ENCODE peak calls at places on chromosomes 1 and 21, in six cellular contexts. I is AG04450; W is left lung; L is CD8-positive, alpha-beta memory T cell; T is thoracic aorta; Q is fibroblast of the aortic adventitia. B is an unnamed sample.
A peak's percentile ranks its signal among the peaks of the same experiment; 100 is the strongest.

GRCh38 chr1:185068362-185068761 is 23.0 kb downstream of the RNF2 start:
- DNase-seq in I (no peak), W (no peak), L (no peak), T (no peak), Q (no peak), B (no peak)

GRCh38 chr1:12469493-12469892 is 148.5 kb downstream of the DHRS3 start:
- DNase-seq in I (no peak), W (no peak), L (no peak), T (no peak), Q (no peak), B (no peak)

GRCh38 chr1:52669696-52670095 is 28.5 kb downstream of the COA7 start:
- DNase-seq in I (no peak), W (no peak), L (no peak), T (no peak), Q (peak; percentile 43), B (peak; percentile 39)

GRCh38 chr1:196372896-196373536 is 235.2 kb downstream of the KCNT2 start:
- DNase-seq in I (no peak), W (no peak), L (no peak), T (no peak), Q (peak; percentile 60), B (peak; percentile 69)

GRCh38 chr1:209302777-209303642 is 280.5 kb upstream of the CAMK1G start:
- DNase-seq in I (no peak), W (no peak), L (no peak), T (no peak), Q (no peak), B (no peak)

GRCh38 chr21:44049182-44049581 is 37.1 kb downstream of the TRAPPC10 start:
- DNase-seq in I (no peak), W (no peak), L (no peak), T (no peak), Q (no peak), B (no peak)

GRCh38 chr1:58783090-58783992 is 506 bp downstream of the JUN start:
- DNase-seq in I (no peak), W (peak; percentile 67), L (peak; percentile 59), T (peak; percentile 19), Q (peak; percentile 61), B (peak; percentile 76)

GRCh38 chr1:10724052-10724494 is 72.4 kb downstream of the CASZ1 start:
- DNase-seq in I (peak; percentile 7), W (peak; percentile 75), L (no peak), T (no peak), Q (peak; percentile 39), B (peak; percentile 20)

GRCh38 chr1:87833158-87833557 is 504.5 kb downstream of the LMO4 start:
- DNase-seq in I (peak; percentile 45), W (no peak), L (no peak), T (no peak), Q (peak; percentile 43), B (peak; percentile 93)

GRCh38 chr1:197868751-197869501 is 33.5 kb upstream of the C1orf53 start:
- DNase-seq in I (peak; percentile 33), W (no peak), L (peak; percentile 36), T (no peak), Q (peak; percentile 76), B (peak; percentile 85)

GRCh38 chr1:244054247-244054923 is 3.3 kb downstream of the ZBTB18 start:
- DNase-seq in I (no peak), W (no peak), L (no peak), T (no peak), Q (no peak), B (no peak)

GRCh38 chr21:37503848-37504467 is 137.4 kb downstream of the DYRK1A start:
- DNase-seq in I (peak; percentile 43), W (no peak), L (no peak), T (no peak), Q (peak; percentile 39), B (peak; percentile 95)

GRCh38 chr1:17189632-17190525 is 15.0 kb upstream of the PADI1 start:
- DNase-seq in I (peak; percentile 85), W (no peak), L (no peak), T (no peak), Q (peak; percentile 97), B (peak; percentile 89)

GRCh38 chr1:6570066-6570465 is 9.7 kb upstream of the ZBTB48 start:
- DNase-seq in I (no peak), W (no peak), L (no peak), T (no peak), Q (no peak), B (no peak)

GRCh38 chr1:20322825-20323612 is 32.3 kb downstream of the VWA5B1 start:
- DNase-seq in I (no peak), W (no peak), L (peak; percentile 21), T (no peak), Q (no peak), B (peak; percentile 70)

GRCh38 chr1:43199093-43199726 is 27.1 kb downstream of the CFAP57 start:
- DNase-seq in I (no peak), W (no peak), L (no peak), T (no peak), Q (no peak), B (no peak)

GRCh38 chr1:234573711-234574299 is 36.2 kb downstream of the IRF2BP2 start:
- DNase-seq in I (no peak), W (no peak), L (no peak), T (no peak), Q (peak; percentile 64), B (peak; percentile 63)

GRCh38 chr1:3233031-3233430 is 164.0 kb downstream of the PRDM16 start:
- DNase-seq in I (no peak), W (no peak), L (no peak), T (no peak), Q (no peak), B (no peak)

GRCh38 chr1:7454895-7455784 is 316.0 kb upstream of the VAMP3 start:
- DNase-seq in I (no peak), W (no peak), L (no peak), T (no peak), Q (peak; percentile 22), B (peak; percentile 58)

GRCh38 chr1:42952353-42953001 is 6.2 kb downstream of the SLC2A1 start:
- DNase-seq in I (no peak), W (no peak), L (no peak), T (no peak), Q (no peak), B (peak; percentile 95)

GRCh38 chr1:244211559-244211944 is 160.5 kb downstream of the ZBTB18 start:
- DNase-seq in I (no peak), W (no peak), L (no peak), T (no peak), Q (peak; percentile 81), B (peak; percentile 56)

GRCh38 chr1:43509007-43509739 is 21.5 kb upstream of the PTPRF start:
- DNase-seq in I (no peak), W (no peak), L (no peak), T (no peak), Q (peak; percentile 12), B (no peak)

GRCh38 chr1:156860639-156861423 is at the start of gene NTRK1:
- DNase-seq in I (no peak), W (no peak), L (peak; percentile 51), T (no peak), Q (no peak), B (no peak)

GRCh38 chr1:174206148-174206826 is 47.0 kb downstream of the RABGAP1L start:
- DNase-seq in I (no peak), W (no peak), L (no peak), T (no peak), Q (no peak), B (peak; percentile 15)

GRCh38 chr1:205523891-205524793 is 19.7 kb downstream of the CDK18 start:
- DNase-seq in I (peak; percentile 33), W (peak; percentile 57), L (peak; percentile 58), T (no peak), Q (peak; percentile 76), B (peak; percentile 79)

GRCh38 chr1:92994105-92994712 is 32.9 kb upstream of the DIPK1A start:
- DNase-seq in I (peak; percentile 74), W (peak; percentile 49), L (peak; percentile 74), T (peak; percentile 67), Q (peak; percentile 87), B (peak; percentile 93)

GRCh38 chr1:3292051-3292722 is 162.3 kb upstream of the ARHGEF16 start:
- DNase-seq in I (no peak), W (no peak), L (no peak), T (no peak), Q (no peak), B (no peak)

GRCh38 chr1:211603191-211603701 is 24.3 kb upstream of the SLC30A1 start:
- DNase-seq in I (no peak), W (no peak), L (no peak), T (no peak), Q (no peak), B (no peak)

GRCh38 chr1:53107570-53108322 is 34.7 kb downstream of the SLC1A7 start:
- DNase-seq in I (peak; percentile 84), W (peak; percentile 52), L (no peak), T (no peak), Q (peak; percentile 50), B (peak; percentile 96)

GRCh38 chr1:10598088-10598712 is 123.5 kb downstream of the PEX14 start:
- DNase-seq in I (no peak), W (no peak), L (no peak), T (no peak), Q (no peak), B (no peak)

GRCh38 chr21:40662889-40663288 is 184.1 kb downstream of the DSCAM start:
- DNase-seq in I (no peak), W (no peak), L (no peak), T (no peak), Q (no peak), B (no peak)

GRCh38 chr1:84861516-84861915 is 31.5 kb downstream of the LPAR3 start:
- DNase-seq in I (no peak), W (no peak), L (no peak), T (no peak), Q (no peak), B (no peak)

GRCh38 chr1:224331326-224331725 is 1.4 kb upstream of the NVL start:
- DNase-seq in I (no peak), W (no peak), L (no peak), T (no peak), Q (no peak), B (no peak)
- H3K4me3 ChIP-seq in I (no peak overlapping the region), W (no peak overlapping the region), L (no peak overlapping the region), T (no peak overlapping the region), Q (no peak overlapping the region), B (no peak overlapping the region)

GRCh38 chr1:152188673-152189591 is 29.9 kb upstream of the RPTN start:
- DNase-seq in I (no peak), W (peak; percentile 78), L (peak; percentile 62), T (no peak), Q (peak; percentile 78), B (peak; percentile 84)
- H3K4me3 ChIP-seq in I (peak overlapping the region; percentile 39), W (peak overlapping the region; percentile 38), L (peak overlapping the region; percentile 57), T (peak overlapping the region; percentile 76), Q (peak overlapping the region; percentile 65), B (peak overlapping the region; percentile 63)

GRCh38 chr1:40507973-40508372 is 594 bp upstream of the EXO5 start:
- DNase-seq in I (no peak), W (no peak), L (no peak), T (no peak), Q (peak; percentile 2), B (no peak)

GRCh38 chr1:40508375-40509341 is at the start of gene EXO5:
- DNase-seq in I (no peak), W (peak; percentile 87), L (peak; percentile 67), T (peak; percentile 11), Q (peak; percentile 69), B (peak; percentile 79)
- H3K4me3 ChIP-seq in I (peak within 1 kb of the TSS; percentile 82), W (peak within 1 kb of the TSS; percentile 81), L (peak within 1 kb of the TSS; percentile 87), T (peak within 1 kb of the TSS; percentile 81), Q (peak within 1 kb of the TSS; percentile 84), B (peak within 1 kb of the TSS; percentile 82)

GRCh38 chr1:117871013-117871412 is 58.4 kb downstream of the GDAP2 start:
- DNase-seq in I (no peak), W (no peak), L (no peak), T (no peak), Q (no peak), B (no peak)
- H3K4me3 ChIP-seq in I (no peak overlapping the region), W (no peak overlapping the region), L (no peak overlapping the region), T (no peak overlapping the region), Q (no peak overlapping the region), B (no peak overlapping the region)

GRCh38 chr1:45009296-45009865 is 1.7 kb downstream of the HECTD3 start:
- DNase-seq in I (no peak), W (no peak), L (no peak), T (no peak), Q (no peak), B (no peak)
- H3K4me3 ChIP-seq in I (peak overlapping the region; percentile 92), W (no peak overlapping the region), L (peak overlapping the region; percentile 66), T (peak overlapping the region; percentile 96), Q (peak overlapping the region; percentile 93), B (peak overlapping the region; percentile 4)